ENCODE peak calls at places on chromosomes 1 and 21, in six cellular contexts. E is K562, U is HCT116, T is HepG2, J is SK-N-SH, G is GM12878. I is an unnamed sample.

GRCh38 chr1:12468323-12468722 is 149.7 kb downstream of the DHRS3 start:
- DNase-seq in E (no peak), U (no peak), T (no peak), J (no peak), G (no peak), I (no peak)

GRCh38 chr1:17538010-17538409 is 1.5 kb upstream of the ARHGEF10L start:
- DNase-seq in E (no peak), U (no peak), T (peak), J (no peak), G (no peak), I (no peak)

GRCh38 chr1:39899611-39900538 is 1.8 kb downstream of the MYCL start:
- DNase-seq in E (no peak), U (no peak), T (no peak), J (no peak), G (no peak), I (no peak)

GRCh38 chr1:175221548-175222175 is 29.1 kb upstream of the KIAA0040 start:
- DNase-seq in E (no peak), U (no peak), T (no peak), J (no peak), G (no peak), I (peak)

GRCh38 chr1:95974586-95974985 is 740.6 kb downstream of the RWDD3 start:
- DNase-seq in E (no peak), U (no peak), T (no peak), J (no peak), G (no peak), I (peak)

GRCh38 chr1:171563675-171564074 is 58.4 kb upstream of the MYOCOS start:
- DNase-seq in E (no peak), U (no peak), T (no peak), J (no peak), G (no peak), I (no peak)

GRCh38 chr21:42768324-42769121 is 110.8 kb downstream of the WDR4 start:
- DNase-seq in E (no peak), U (no peak), T (no peak), J (no peak), G (no peak), I (no peak)

GRCh38 chr1:115331531-115332331 is 6.3 kb downstream of the NGF start:
- DNase-seq in E (no peak), U (no peak), T (no peak), J (no peak), G (no peak), I (no peak)

GRCh38 chr1:162753998-162754585 is 36.4 kb upstream of the HSD17B7 start:
- DNase-seq in E (no peak), U (no peak), T (no peak), J (no peak), G (no peak), I (no peak)

GRCh38 chr21:34579411-34579810 is 35.5 kb downstream of the RCAN1 start:
- DNase-seq in E (no peak), U (no peak), T (no peak), J (no peak), G (no peak), I (no peak)

GRCh38 chr1:117147856-117148588 is 26.5 kb upstream of the TRIM45 start:
- DNase-seq in E (no peak), U (no peak), T (no peak), J (no peak), G (no peak), I (no peak)

GRCh38 chr1:40532844-40533424 is 1.5 kb downstream of the ZNF684 start:
- DNase-seq in E (peak), U (peak), T (peak), J (peak), G (peak), I (no peak)

GRCh38 chr1:58575831-58576726 is 973 bp downstream of the TACSTD2 start:
- DNase-seq in E (no peak), U (no peak), T (no peak), J (no peak), G (no peak), I (no peak)

GRCh38 chr1:59204001-59204400 is 92.9 kb upstream of the FGGY start:
- DNase-seq in E (no peak), U (no peak), T (peak), J (no peak), G (no peak), I (no peak)

GRCh38 chr1:101178688-101179491 is 57.9 kb upstream of the S1PR1 start:
- DNase-seq in E (no peak), U (no peak), T (no peak), J (no peak), G (peak), I (no peak)

GRCh38 chr1:243642936-243643335 is 207.1 kb downstream of the AKT3 start:
- DNase-seq in E (no peak), U (no peak), T (no peak), J (no peak), G (no peak), I (no peak)

GRCh38 chr21:34154878-34155277 is 81.5 kb downstream of the MRPS6 start:
- DNase-seq in E (no peak), U (no peak), T (no peak), J (no peak), G (no peak), I (no peak)

GRCh38 chr21:42654179-42654912 is 925 bp downstream of the PDE9A start:
- DNase-seq in E (no peak), U (no peak), T (peak), J (peak), G (no peak), I (no peak)

GRCh38 chr21:45336870-45337269 is 49.2 kb upstream of the POFUT2 start:
- DNase-seq in E (no peak), U (no peak), T (no peak), J (no peak), G (no peak), I (no peak)

GRCh38 chr1:63892632-63893395 is 119.0 kb downstream of the ROR1 start:
- DNase-seq in E (no peak), U (no peak), T (no peak), J (peak), G (peak), I (no peak)

GRCh38 chr1:57142999-57143398 is 177.2 kb upstream of the C8B start:
- DNase-seq in E (no peak), U (no peak), T (no peak), J (no peak), G (no peak), I (no peak)

GRCh38 chr21:44914176-44914874 is 6.4 kb downstream of the ITGB2 start:
- DNase-seq in E (no peak), U (no peak), T (peak), J (no peak), G (no peak), I (no peak)

GRCh38 chr1:21944261-21945074 is 7.4 kb upstream of the HSPG2 start:
- DNase-seq in E (no peak), U (no peak), T (no peak), J (no peak), G (no peak), I (peak)

GRCh38 chr1:1080951-1081310 is 6.8 kb upstream of the RNF223 start:
- DNase-seq in E (no peak), U (no peak), T (no peak), J (peak), G (no peak), I (peak)

GRCh38 chr1:242568666-242569065 is 44.2 kb upstream of the PLD5 start:
- DNase-seq in E (no peak), U (no peak), T (no peak), J (no peak), G (no peak), I (no peak)

GRCh38 chr1:76659171-76659940 is 207.9 kb upstream of the ST6GALNAC5 start:
- DNase-seq in E (no peak), U (no peak), T (no peak), J (no peak), G (no peak), I (no peak)

GRCh38 chr1:231612393-231613089 is 14.0 kb upstream of the DISC1 start:
- DNase-seq in E (no peak), U (no peak), T (no peak), J (no peak), G (peak), I (no peak)

GRCh38 chr1:63069214-63069613 is 253.2 kb upstream of the FOXD3 start:
- DNase-seq in E (no peak), U (no peak), T (no peak), J (no peak), G (no peak), I (no peak)

GRCh38 chr1:229716064-229716463 is 90.0 kb downstream of the URB2 start:
- DNase-seq in E (no peak), U (no peak), T (no peak), J (no peak), G (no peak), I (no peak)

GRCh38 chr1:205319081-205320018 is 2.2 kb downstream of the NUAK2 start:
- DNase-seq in E (no peak), U (no peak), T (peak), J (no peak), G (no peak), I (no peak)

GRCh38 chr1:114353233-114353632 is 157.8 kb downstream of the TRIM33 start:
- DNase-seq in E (peak), U (no peak), T (peak), J (peak), G (no peak), I (peak)

GRCh38 chr1:76901158-76901767 is 34.0 kb downstream of the ST6GALNAC5 start:
- DNase-seq in E (peak), U (peak), T (peak), J (peak), G (peak), I (peak)

GRCh38 chr1:185559684-185560310 is 174.4 kb upstream of the HMCN1 start:
- DNase-seq in E (peak), U (peak), T (peak), J (peak), G (peak), I (peak)

GRCh38 chr1:175814885-175815284 is 71.5 kb upstream of the TNR start:
- DNase-seq in E (no peak), U (no peak), T (no peak), J (no peak), G (no peak), I (no peak)

GRCh38 chr1:51217101-51217500 is 19.0 kb upstream of the RNF11 start:
- DNase-seq in E (no peak), U (no peak), T (peak), J (no peak), G (no peak), I (no peak)

GRCh38 chr1:25896266-25896665 is 10.0 kb downstream of the STMN1 start:
- DNase-seq in E (no peak), U (no peak), T (no peak), J (no peak), G (no peak), I (no peak)

GRCh38 chr21:36579898-36580297 is 100.0 kb upstream of the CLDN14 start:
- DNase-seq in E (no peak), U (no peak), T (no peak), J (no peak), G (no peak), I (no peak)

GRCh38 chr21:36576441-36576840 is 96.5 kb upstream of the CLDN14 start:
- DNase-seq in E (no peak), U (no peak), T (no peak), J (no peak), G (no peak), I (no peak)

GRCh38 chr21:36572091-36572490 is 92.2 kb upstream of the CLDN14 start:
- DNase-seq in E (no peak), U (no peak), T (no peak), J (no peak), G (no peak), I (no peak)

GRCh38 chr21:36571556-36571955 is 91.6 kb upstream of the CLDN14 start:
- DNase-seq in E (no peak), U (no peak), T (no peak), J (no peak), G (no peak), I (no peak)

GRCh38 chr21:36575306-36575705 is 95.4 kb upstream of the CLDN14 start:
- DNase-seq in E (no peak), U (no peak), T (no peak), J (no peak), G (no peak), I (no peak)
- TF ChIP-seq JUND in E (peak), U (no peak), T (no peak), J (no peak), G (no peak), I (no peak)

GRCh38 chr1:151026460-151026859 is 9.9 kb upstream of the BNIPL start:
- DNase-seq in E (no peak), U (no peak), T (no peak), J (no peak), G (no peak), I (no peak)

GRCh38 chr1:151024540-151025146 is 11.7 kb upstream of the BNIPL start:
- DNase-seq in E (peak), U (peak), T (peak), J (peak), G (no peak), I (peak)
- TF ChIP-seq POLR2AphosphoS5 in E (no peak), U (no peak), T (no peak), J (no peak), G (no peak), I (no peak)

DNA sequence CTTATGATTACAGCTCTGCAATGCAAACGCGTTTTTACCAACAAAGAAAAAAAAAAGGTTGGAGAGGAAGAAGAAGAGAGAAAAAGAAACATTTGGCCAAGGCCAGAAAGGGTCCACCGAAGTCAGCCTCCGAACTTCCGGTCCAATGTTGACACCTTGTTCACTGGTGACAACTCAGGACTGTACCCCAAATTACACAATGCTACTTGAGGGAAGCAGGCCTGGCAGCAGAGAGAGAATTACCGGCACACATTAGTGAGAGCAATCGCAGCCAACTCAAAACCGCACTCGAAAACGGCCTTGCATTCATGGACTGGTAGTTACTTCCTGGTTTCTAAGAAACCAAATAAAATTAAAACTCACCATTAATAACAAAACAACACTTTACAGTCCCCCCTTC is 652.5 kb downstream of the KIF26B start:
- DNase-seq in E (no peak), U (no peak), T (no peak), J (no peak), G (peak), I (peak)
- TF ChIP-seq JUND in E (no peak), U (no peak), T (no peak), J (no peak), G (no peak), I (no peak)

GRCh38 chr1:68119445-68119844 is 69.0 kb upstream of the DIRAS3 start:
- DNase-seq in E (no peak), U (no peak), T (no peak), J (no peak), G (no peak), I (no peak)

GRCh38 chr1:68117416-68117815 is 67.0 kb upstream of the DIRAS3 start:
- DNase-seq in E (no peak), U (no peak), T (no peak), J (no peak), G (no peak), I (no peak)

GRCh38 chr1:68121536-68121935 is 71.1 kb upstream of the DIRAS3 start:
- DNase-seq in E (no peak), U (no peak), T (no peak), J (no peak), G (no peak), I (no peak)

GRCh38 chr1:68116643-68117235 is 66.3 kb upstream of the DIRAS3 start:
- DNase-seq in E (peak), U (peak), T (peak), J (peak), G (no peak), I (no peak)

GRCh38 chr1:68120136-68120791 is 69.8 kb upstream of the DIRAS3 start:
- DNase-seq in E (peak), U (peak), T (peak), J (peak), G (peak), I (no peak)
- TF ChIP-seq POLR2AphosphoS5 in E (no peak), U (no peak), T (no peak), J (no peak), G (no peak), I (no peak)

GRCh38 chr21:32499249-32500055 is 85.9 kb downstream of the TCP10L start:
- DNase-seq in E (no peak), U (no peak), T (no peak), J (no peak), G (no peak), I (no peak)

GRCh38 chr21:32496536-32496935 is 84.0 kb downstream of the EVA1C start:
- DNase-seq in E (peak), U (no peak), T (no peak), J (no peak), G (no peak), I (no peak)

GRCh38 chr21:32492376-32492775 is 79.9 kb downstream of the EVA1C start:
- DNase-seq in E (peak), U (no peak), T (no peak), J (no peak), G (no peak), I (no peak)

DNA sequence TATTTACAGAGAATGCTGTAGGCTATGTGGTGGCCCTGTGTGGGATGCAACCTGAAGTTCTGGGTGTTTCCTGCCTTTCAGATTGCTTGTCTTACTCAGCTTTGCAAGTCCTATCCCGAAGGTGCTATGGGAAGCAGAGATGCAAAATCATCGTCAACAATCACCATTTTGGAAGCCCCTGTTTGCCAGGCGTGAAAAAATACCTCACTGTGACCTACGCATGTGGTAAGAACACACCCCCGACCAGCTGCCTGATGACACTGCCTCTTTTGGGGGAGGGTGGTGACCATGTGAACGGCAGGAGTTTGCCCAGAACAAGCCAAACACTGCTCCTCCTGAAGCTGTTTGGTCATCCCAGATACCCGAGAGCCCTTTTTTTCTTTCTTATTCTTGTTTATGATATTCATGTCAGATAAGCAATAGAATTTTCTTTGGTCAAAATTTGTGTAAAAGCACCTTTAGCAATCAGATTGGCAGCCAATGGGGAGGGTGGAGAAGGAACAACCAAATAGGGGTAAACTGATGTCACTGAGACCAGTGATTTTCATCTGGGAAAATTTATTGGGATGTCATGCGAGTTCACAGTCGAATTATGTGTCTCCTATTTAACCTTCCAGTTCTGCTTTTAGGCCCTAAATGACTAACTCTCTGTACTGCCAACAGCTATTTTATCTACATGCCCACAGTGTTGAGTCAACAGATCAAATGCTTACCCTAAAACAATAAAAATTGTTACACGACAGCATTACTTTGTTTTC is 82.6 kb downstream of the EVA1C start:
- DNase-seq in E (peak), U (no peak), T (no peak), J (no peak), G (no peak), I (no peak)
- TF ChIP-seq JUND in E (no peak), U (no peak), T (no peak), J (peak), G (no peak), I (no peak)

DNA sequence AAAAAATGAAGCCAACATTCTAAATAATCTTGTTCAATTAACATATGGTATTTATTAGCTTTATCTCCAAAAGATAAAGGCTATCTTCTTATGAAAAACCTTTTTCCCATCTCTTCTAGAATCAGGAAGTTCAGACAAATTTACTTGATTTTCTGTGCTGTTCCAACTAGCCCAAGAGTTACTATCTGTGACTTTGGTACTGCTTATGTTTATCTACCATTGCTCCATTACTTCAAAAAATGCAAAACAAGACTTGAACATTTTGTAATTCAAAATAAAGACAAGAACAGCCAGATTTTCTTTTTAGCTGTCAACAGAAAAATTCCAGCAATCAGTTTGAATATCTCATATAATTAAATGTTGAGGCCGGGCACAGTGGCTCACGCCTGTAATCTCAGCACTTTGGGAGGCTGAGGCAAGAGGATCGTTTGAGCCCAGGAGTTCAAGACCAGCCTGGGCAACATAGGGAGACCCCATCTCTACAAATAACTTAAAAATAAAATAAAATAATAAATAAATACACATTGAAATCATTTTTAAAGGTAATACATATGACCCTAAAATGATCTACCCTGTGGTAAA is 188.5 kb downstream of the LTN1 start:
- DNase-seq in E (no peak), U (no peak), T (no peak), J (no peak), G (no peak), I (no peak)
- TF ChIP-seq POLR2AphosphoS5 in E (no peak), U (no peak), T (no peak), J (no peak), G (no peak), I (no peak)

DNA sequence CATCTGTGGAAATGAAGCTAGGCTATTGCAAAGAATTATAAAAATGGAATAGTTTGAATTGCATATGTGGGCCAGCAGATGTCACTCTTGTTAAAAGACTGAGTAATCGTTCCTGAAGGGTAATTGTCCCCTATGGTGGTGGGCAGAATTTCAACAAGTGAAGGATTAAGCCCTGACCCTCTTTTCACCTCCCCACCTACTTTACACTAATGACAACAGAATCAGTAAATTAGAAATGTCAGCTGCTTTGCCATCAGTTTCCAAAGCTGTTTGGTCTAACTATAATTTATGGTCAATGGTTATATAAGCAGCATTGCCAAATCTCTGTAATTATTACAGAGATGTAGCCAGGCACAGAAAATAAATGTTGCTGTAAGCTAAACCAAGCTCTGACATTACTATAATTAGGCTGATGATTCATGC is 898.6 kb downstream of the AMY1C start:
- DNase-seq in E (peak), U (no peak), T (peak), J (peak), G (no peak), I (no peak)
- TF ChIP-seq JUND in E (no peak), U (no peak), T (no peak), J (no peak), G (no peak), I (no peak)

GRCh38 chr1:19341201-19342076 is 29.3 kb downstream of the SLC66A1 start:
- DNase-seq in E (peak), U (peak), T (peak), J (peak), G (no peak), I (peak)
- TF ChIP-seq POLR2AphosphoS5 in E (no peak), U (no peak), T (no peak), J (no peak), G (no peak), I (peak)

I was measured in H1.